ENCODE peak calls at places on chromosomes 4 and X, in four cellular contexts. D is cardiac muscle cell, I is neural crest cell, J is fibroblast of the aortic adventitia. T is an unnamed sample.

GRCh38 chr4:24910504-24910903 is 2.3 kb downstream of the CCDC149 start:
- DNase-seq in D (peak), I (no peak), J (peak), T (no peak)

GRCh38 chr4:8639777-8640720 is 47.5 kb downstream of the CPZ start:
- DNase-seq in D (no peak), I (no peak), J (no peak), T (no peak)

GRCh38 chr4:37780444-37781133 is 45.9 kb upstream of the PGM2 start:
- DNase-seq in D (peak), I (no peak), J (peak), T (no peak)

GRCh38 chr4:602559-602942 is 22.8 kb upstream of the PDE6B start:
- DNase-seq in D (peak), I (peak), J (no peak), T (peak)

GRCh38 chrX:18639280-18639679 is 32.6 kb downstream of the RS1 start:
- DNase-seq in D (no peak), I (no peak), J (no peak), T (no peak)

GRCh38 chr4:153987291-153987690 is 198.4 kb upstream of the SFRP2 start:
- DNase-seq in D (no peak), I (no peak), J (peak), T (no peak)

GRCh38 chr4:52750819-52751348 is 341 bp downstream of the ERVMER34-1 start:
- DNase-seq in D (no peak), I (peak), J (peak), T (peak)

GRCh38 chrX:52138830-52139544 is 45.7 kb upstream of the MAGED4 start:
- DNase-seq in D (no peak), I (no peak), J (no peak), T (no peak)

GRCh38 chr4:859496-859895 is 33.6 kb upstream of the CPLX1 start:
- DNase-seq in D (no peak), I (no peak), J (no peak), T (no peak)

GRCh38 chr4:83219344-83219990 is 65.1 kb downstream of the COQ2 start:
- DNase-seq in D (no peak), I (no peak), J (peak), T (no peak)

GRCh38 chr4:162499478-162499877 is 335.7 kb upstream of the FSTL5 start:
- DNase-seq in D (peak), I (no peak), J (no peak), T (no peak)

GRCh38 chr4:113998026-113998425 is 18.6 kb upstream of the ARSJ start:
- DNase-seq in D (peak), I (no peak), J (no peak), T (no peak)

GRCh38 chr4:73430188-73430587 is 5.8 kb upstream of the AFP start:
- DNase-seq in D (no peak), I (no peak), J (no peak), T (no peak)
- TF ChIP-seq CTCF in D (no peak), I (no peak), J (no peak), T (no peak)

GRCh38 chr4:74444891-74445642 is at the start of gene AREG:
- DNase-seq in D (peak), I (peak), J (peak), T (peak)
- TF ChIP-seq CTCF in D (peak), I (peak), J (peak), T (peak)

GRCh38 chr4:44670466-44671199 is 7.6 kb upstream of the GUF1 start:
- DNase-seq in D (peak), I (no peak), J (no peak), T (no peak)

GRCh38 chr4:44678094-44679023 is at the start of gene GUF1:
- DNase-seq in D (peak), I (peak), J (peak), T (peak)

GRCh38 chr4:44679060-44679459 is 840 bp downstream of the GUF1 start:
- DNase-seq in D (no peak), I (no peak), J (no peak), T (no peak)

GRCh38 chr4:44671636-44672035 is 6.6 kb upstream of the GUF1 start:
- DNase-seq in D (no peak), I (no peak), J (no peak), T (no peak)

DNA sequence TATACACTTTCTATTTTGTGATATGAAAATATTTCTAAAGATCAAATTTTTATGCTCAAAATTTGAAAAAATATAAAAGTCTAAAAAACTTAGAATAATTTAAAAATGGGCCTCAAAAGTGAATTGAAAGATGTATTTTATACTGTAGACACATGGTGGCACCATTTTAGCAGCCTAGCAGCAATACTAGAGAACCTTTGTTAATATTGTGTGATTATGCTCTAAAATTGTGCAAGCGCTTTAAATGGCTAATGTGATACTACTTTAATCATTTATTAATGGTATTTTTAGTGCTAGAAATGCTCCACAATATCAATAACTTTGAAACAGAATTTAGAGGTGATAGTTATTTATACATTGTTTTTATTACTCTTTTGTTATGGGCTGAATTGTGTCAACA is 3.7 kb upstream of the GUF1 start:
- DNase-seq in D (peak), I (no peak), J (peak), T (no peak)
- TF ChIP-seq CTCF in D (no peak), I (no peak), J (peak), T (no peak)

DNA sequence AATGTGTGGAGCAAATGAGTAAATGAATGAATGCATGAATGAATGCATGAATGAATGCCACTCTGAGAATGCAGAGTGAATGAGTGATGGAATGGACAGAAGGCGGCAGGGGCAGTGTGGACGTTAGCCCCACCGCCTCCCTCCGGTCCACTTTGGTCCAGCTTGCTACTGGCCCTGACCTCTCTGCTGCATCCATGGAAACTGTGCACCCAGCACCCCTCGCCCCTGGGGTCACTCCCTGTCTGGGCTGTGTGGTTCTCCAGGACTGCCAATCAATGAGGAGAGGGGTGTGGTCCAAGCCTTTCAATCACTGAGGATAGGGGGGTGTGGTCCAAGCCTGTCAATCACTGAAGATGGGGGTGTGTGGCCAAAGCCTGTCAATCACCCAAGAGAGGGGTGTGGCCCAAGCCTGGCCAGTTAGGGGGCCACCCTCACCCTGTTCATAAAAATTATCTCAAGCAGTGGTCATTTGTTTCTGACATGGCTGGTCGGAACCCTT is 39.2 kb upstream of the ASMTL start:
- DNase-seq in D (peak), I (peak), J (no peak), T (peak)
- TF ChIP-seq CTCF in D (no peak), I (no peak), J (no peak), T (no peak)

T was measured in progenitor cell of endocrine pancreas.